ENCODE peak calls at places on chromosomes 16 and 17, in four cellular contexts. M is K562, I is GM12878, J is SK-N-SH. V is an unnamed sample.

GRCh38 chr17:82978354-82978753 is 101.1 kb upstream of the METRNL start:
- DNase-seq in M (no peak), I (no peak), J (no peak), V (no peak)

GRCh38 chr17:66549312-66549705 is 246.9 kb downstream of the PRKCA start:
- DNase-seq in M (no peak), I (no peak), J (no peak), V (no peak)

GRCh38 chr16:88558457-88559442 is 11.5 kb upstream of the ZC3H18 start:
- DNase-seq in M (peak; percentile 78), I (no peak), J (peak; percentile 86), V (peak; percentile 83)

GRCh38 chr17:27760069-27760885 is 40.1 kb downstream of the NOS2 start:
- DNase-seq in M (peak; percentile 63), I (no peak), J (peak; percentile 77), V (peak; percentile 58)

GRCh38 chr16:1072526-1073261 is at the start of gene SSTR5:
- DNase-seq in M (peak; percentile 52), I (no peak), J (no peak), V (no peak)

GRCh38 chr16:72938426-72939164 is 109.3 kb downstream of the ZFHX3 start:
- DNase-seq in M (no peak), I (no peak), J (no peak), V (peak; percentile 51)

GRCh38 chr17:14923981-14924380 is 341.1 kb downstream of the PMP22 start:
- DNase-seq in M (no peak), I (no peak), J (no peak), V (no peak)

GRCh38 chr17:44828919-44829557 is 1.0 kb downstream of the GJC1 start:
- DNase-seq in M (no peak), I (no peak), J (no peak), V (peak; percentile 38)

GRCh38 chr17:13601317-13601775 is 383 bp downstream of the HS3ST3A1 start:
- DNase-seq in M (peak; percentile 20), I (no peak), J (peak; percentile 52), V (no peak)

GRCh38 chr17:76569607-76570279 is 15.9 kb downstream of the ST6GALNAC2 start:
- DNase-seq in M (no peak), I (no peak), J (peak; percentile 41), V (peak; percentile 70)

GRCh38 chr17:57852041-57852954 is 2.5 kb upstream of the MRPS23 start:
- DNase-seq in M (no peak), I (no peak), J (no peak), V (no peak)

GRCh38 chr17:57852955-57853328 is 3.1 kb upstream of the MRPS23 start:
- DNase-seq in M (no peak), I (no peak), J (no peak), V (no peak)

GRCh38 chr17:57849163-57849873 is 526 bp downstream of the MRPS23 start:
- DNase-seq in M (no peak), I (no peak), J (peak; percentile 49), V (no peak)

GRCh38 chr17:57853695-57854094 is 3.9 kb upstream of the MRPS23 start:
- DNase-seq in M (no peak), I (no peak), J (no peak), V (no peak)

GRCh38 chr17:57849874-57850754 is at the start of gene MRPS23:
- DNase-seq in M (peak; percentile 90), I (peak; percentile 92), J (peak; percentile 98), V (peak; percentile 99)
- TF ChIP-seq EP300 in M (peak; percentile 75), I (peak; percentile 46), J (peak; percentile 35), V (no peak)

GRCh38 chr17:37844158-37844976 is 79.8 kb upstream of the TBC1D3K start:
- DNase-seq in M (peak; percentile 73), I (no peak), J (peak; percentile 37), V (peak; percentile 87)
- TF ChIP-seq RCOR1 in M (no peak), I (no peak), J (no peak), V (no peak)

GRCh38 chr16:20874088-20874581 is 26.0 kb downstream of the DCUN1D3 start:
- DNase-seq in M (no peak), I (no peak), J (no peak), V (no peak)

GRCh38 chr16:20878682-20879147 is 21.4 kb downstream of the DCUN1D3 start:
- DNase-seq in M (no peak), I (no peak), J (no peak), V (no peak)

GRCh38 chr16:20871935-20872815 is 28.0 kb downstream of the DCUN1D3 start:
- DNase-seq in M (no peak), I (no peak), J (no peak), V (no peak)

GRCh38 chr16:20873331-20873730 is 26.8 kb downstream of the DCUN1D3 start:
- DNase-seq in M (no peak), I (no peak), J (no peak), V (no peak)

GRCh38 chr16:20875358-20875656 is 24.9 kb downstream of the DCUN1D3 start:
- DNase-seq in M (no peak), I (no peak), J (no peak), V (no peak)
- TF ChIP-seq EP300 in M (no peak), I (peak; percentile 39), J (no peak), V (no peak)

DNA sequence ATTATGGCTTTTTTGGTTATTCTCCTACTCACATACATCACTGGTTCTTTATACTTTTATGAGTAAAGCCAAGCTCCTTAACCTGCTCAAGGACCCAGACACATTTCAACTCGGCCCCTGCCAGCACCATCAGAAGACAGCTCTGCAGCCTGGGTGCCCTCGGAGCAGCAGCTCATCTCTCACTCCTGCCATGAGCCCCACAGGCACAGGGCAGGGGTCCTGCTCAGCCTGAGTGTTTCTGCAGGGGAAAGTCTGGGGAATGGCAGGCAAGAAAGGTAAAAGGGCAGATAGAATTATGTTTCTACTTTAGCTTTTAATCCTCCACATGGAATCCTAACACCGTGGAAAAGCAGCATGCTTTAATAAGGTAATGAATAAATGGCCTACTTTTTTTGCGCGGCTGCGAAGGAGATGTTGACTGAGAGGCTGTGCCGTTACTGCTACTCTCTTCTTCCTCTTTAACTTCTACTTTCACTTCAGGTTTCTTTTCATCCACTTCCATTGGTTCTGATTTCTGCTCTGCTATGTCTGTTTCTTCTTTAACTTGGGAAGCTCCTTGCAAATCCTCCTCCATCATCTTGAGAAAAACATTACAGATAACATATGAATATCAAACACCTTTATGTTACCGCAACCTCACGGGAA is 50.1 kb upstream of the TRAP1 start:
- DNase-seq in M (no peak), I (no peak), J (no peak), V (no peak)
- TF ChIP-seq RCOR1 in M (no peak), I (no peak), J (no peak), V (no peak)

DNA sequence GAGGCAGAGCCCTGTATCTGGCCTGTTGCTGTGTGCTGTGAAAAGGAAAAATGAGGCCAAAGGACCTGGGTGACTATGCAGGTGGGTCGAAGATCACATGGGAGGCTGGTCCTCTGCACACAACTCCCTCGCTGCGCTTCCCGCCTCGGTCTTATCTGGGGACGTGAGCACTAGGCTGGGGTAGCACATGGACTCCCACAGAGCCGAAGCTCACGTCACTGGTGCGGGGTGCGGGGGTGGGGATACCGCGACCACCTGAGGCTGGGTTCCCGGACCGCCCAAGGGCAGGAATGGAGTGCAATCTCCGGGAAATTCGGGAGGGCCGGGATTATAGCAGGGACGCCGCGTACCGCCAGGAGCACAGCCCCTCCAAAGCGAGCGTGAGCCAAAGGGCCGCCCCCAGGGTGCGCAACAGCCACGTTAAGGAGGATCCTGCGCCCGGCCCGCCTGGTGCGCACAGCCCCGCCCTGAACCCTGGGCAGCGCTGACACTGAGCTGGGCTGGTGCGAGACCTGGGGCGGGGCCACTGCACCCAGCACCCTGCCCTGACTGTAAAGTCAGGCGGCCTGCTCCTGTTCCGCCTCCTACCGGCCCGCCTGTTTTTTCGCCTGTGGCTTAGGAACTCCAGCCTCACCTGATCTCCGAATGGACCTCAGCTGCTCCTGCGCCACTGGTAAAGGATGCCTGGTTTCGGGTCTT is 4.8 kb downstream of the MT1A start:
- DNase-seq in M (peak; percentile 67), I (no peak), J (no peak), V (peak; percentile 85)
- TF ChIP-seq EP300 in M (no peak), I (no peak), J (no peak), V (no peak)

GRCh38 chr16:85169333-85170065 is 57.2 kb upstream of the CIBAR2 start:
- DNase-seq in M (peak; percentile 55), I (no peak), J (peak; percentile 70), V (no peak)
- TF ChIP-seq RCOR1 in M (no peak), I (no peak), J (no peak), V (no peak)

DNA sequence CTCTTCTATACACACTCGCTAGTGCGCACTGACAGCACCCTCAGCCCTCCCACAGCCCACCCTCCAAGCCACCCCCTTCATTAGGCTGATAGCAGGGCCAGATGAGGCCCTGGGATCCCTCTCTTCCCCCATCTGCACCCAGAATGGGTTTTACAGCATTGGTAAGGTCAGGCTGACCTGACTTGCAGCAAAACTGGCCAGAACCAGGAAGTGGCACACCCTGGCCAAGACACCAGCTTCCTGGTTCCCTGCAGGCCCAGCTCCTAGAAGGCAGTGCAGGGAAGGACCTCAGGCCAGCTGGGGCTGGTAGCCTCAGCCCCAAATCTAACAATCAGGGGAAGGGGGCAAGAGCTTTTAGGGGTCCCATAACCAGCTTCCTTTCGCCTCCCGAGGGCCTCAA is 50.0 kb upstream of the MRPS23 start:
- DNase-seq in M (no peak), I (no peak), J (no peak), V (peak; percentile 68)
- TF ChIP-seq EP300 in M (no peak), I (no peak), J (no peak), V (no peak)

GRCh38 chr17:60463157-60463820 is 41.0 kb downstream of the CHCT1 start:
- DNase-seq in M (no peak), I (no peak), J (no peak), V (no peak)
- TF ChIP-seq RCOR1 in M (no peak), I (no peak), J (no peak), V (no peak)

GRCh38 chr17:74778960-74779359 is 2.8 kb upstream of the NAT9 start:
- DNase-seq in M (no peak), I (no peak), J (no peak), V (no peak)
- TF ChIP-seq EP300 in M (peak; percentile 24), I (no peak), J (no peak), V (no peak)

GRCh38 chr16:57279780-57280638 is 4.5 kb downstream of the PLLP start:
- DNase-seq in M (no peak), I (no peak), J (no peak), V (no peak)

GRCh38 chr16:57276596-57276995 is 7.9 kb downstream of the PLLP start:
- DNase-seq in M (no peak), I (no peak), J (no peak), V (no peak)

GRCh38 chr16:57273826-57274225 is 10.6 kb downstream of the PLLP start:
- DNase-seq in M (no peak), I (no peak), J (no peak), V (no peak)

GRCh38 chr16:57278494-57278893 is 6.0 kb downstream of the PLLP start:
- DNase-seq in M (no peak), I (no peak), J (no peak), V (no peak)

GRCh38 chr16:57277586-57277985 is 6.9 kb downstream of the PLLP start:
- DNase-seq in M (no peak), I (no peak), J (no peak), V (peak; percentile 58)
- TF ChIP-seq RCOR1 in M (no peak), I (no peak), J (no peak), V (no peak)